ENCODE peak calls at places on chromosomes 4 and X, in seven cellular contexts. One of them, this sample, is unnamed.

GRCh38 chr4:125368684-125369083 is 53.9 kb downstream of the FAT4 start:
- DNase-seq in HCT116: no peak
- DNase-seq in tibial artery: no peak
- DNase-seq in sigmoid colon: no peak
- DNase-seq in mucosa of descending colon: no peak
- DNase-seq in MM.1S: no peak
- DNase-seq in neuronal stem cell: no peak
- DNase-seq in this sample: no peak

GRCh38 chrX:103475381-103475780 is 43.9 kb downstream of the RAB40A start:
- DNase-seq in HCT116: no peak
- DNase-seq in tibial artery: no peak
- DNase-seq in sigmoid colon: no peak
- DNase-seq in mucosa of descending colon: no peak
- DNase-seq in MM.1S: no peak
- DNase-seq in neuronal stem cell: no peak
- DNase-seq in this sample: no peak

GRCh38 chrX:120790118-120790517 is 85.5 kb downstream of the CT47B1 start:
- DNase-seq in HCT116: peak; percentile 38
- DNase-seq in tibial artery: no peak
- DNase-seq in sigmoid colon: peak; percentile 71
- DNase-seq in mucosa of descending colon: peak; percentile 19
- DNase-seq in MM.1S: peak; percentile 86
- DNase-seq in neuronal stem cell: peak; percentile 50
- DNase-seq in this sample: no peak

GRCh38 chr4:37599092-37599800 is 86.9 kb downstream of the RELL1 start:
- DNase-seq in HCT116: no peak
- DNase-seq in tibial artery: no peak
- DNase-seq in sigmoid colon: no peak
- DNase-seq in mucosa of descending colon: no peak
- DNase-seq in MM.1S: no peak
- DNase-seq in neuronal stem cell: no peak
- DNase-seq in this sample: no peak

GRCh38 chr4:176805155-176805554 is 12.4 kb upstream of the VEGFC start:
- DNase-seq in HCT116: no peak
- DNase-seq in tibial artery: no peak
- DNase-seq in sigmoid colon: no peak
- DNase-seq in mucosa of descending colon: no peak
- DNase-seq in MM.1S: no peak
- DNase-seq in neuronal stem cell: no peak
- DNase-seq in this sample: no peak

GRCh38 chr4:167918077-167918476 is 174.3 kb upstream of the ANXA10 start:
- DNase-seq in HCT116: no peak
- DNase-seq in tibial artery: no peak
- DNase-seq in sigmoid colon: no peak
- DNase-seq in mucosa of descending colon: no peak
- DNase-seq in MM.1S: no peak
- DNase-seq in neuronal stem cell: no peak
- DNase-seq in this sample: no peak

GRCh38 chrX:149540621-149541520 is at the start of gene EOLA1:
- DNase-seq in HCT116: peak; percentile 90
- DNase-seq in tibial artery: peak; percentile 84
- DNase-seq in sigmoid colon: peak; percentile 94
- DNase-seq in mucosa of descending colon: peak; percentile 92
- DNase-seq in MM.1S: peak; percentile 96
- DNase-seq in neuronal stem cell: no peak
- DNase-seq in this sample: no peak

GRCh38 chrX:29530520-29530919 is 684.8 kb upstream of the MAGEB2 start:
- DNase-seq in HCT116: no peak
- DNase-seq in tibial artery: no peak
- DNase-seq in sigmoid colon: no peak
- DNase-seq in mucosa of descending colon: no peak
- DNase-seq in MM.1S: no peak
- DNase-seq in neuronal stem cell: no peak
- DNase-seq in this sample: no peak

GRCh38 chr4:182447938-182448280 is 204.7 kb downstream of the TENM3 start:
- DNase-seq in HCT116: no peak
- DNase-seq in tibial artery: no peak
- DNase-seq in sigmoid colon: no peak
- DNase-seq in mucosa of descending colon: no peak
- DNase-seq in MM.1S: no peak
- DNase-seq in neuronal stem cell: no peak
- DNase-seq in this sample: no peak

GRCh38 chr4:53855886-53856260 is 208.5 kb downstream of the CHIC2 start:
- DNase-seq in HCT116: no peak
- DNase-seq in tibial artery: no peak
- DNase-seq in sigmoid colon: peak; percentile 67
- DNase-seq in mucosa of descending colon: no peak
- DNase-seq in MM.1S: no peak
- DNase-seq in neuronal stem cell: no peak
- DNase-seq in this sample: no peak

GRCh38 chr4:111639876-111640275 is 505.4 kb upstream of the FAM241A start:
- DNase-seq in HCT116: no peak
- DNase-seq in tibial artery: no peak
- DNase-seq in sigmoid colon: no peak
- DNase-seq in mucosa of descending colon: no peak
- DNase-seq in MM.1S: no peak
- DNase-seq in neuronal stem cell: no peak
- DNase-seq in this sample: no peak

GRCh38 chr4:119841361-119841760 is 212.8 kb upstream of the PDE5A start:
- DNase-seq in HCT116: no peak
- DNase-seq in tibial artery: no peak
- DNase-seq in sigmoid colon: no peak
- DNase-seq in mucosa of descending colon: no peak
- DNase-seq in MM.1S: no peak
- DNase-seq in neuronal stem cell: no peak
- DNase-seq in this sample: no peak

GRCh38 chrX:135170877-135171519 is at the start of gene CT55:
- DNase-seq in HCT116: no peak
- DNase-seq in tibial artery: no peak
- DNase-seq in sigmoid colon: no peak
- DNase-seq in mucosa of descending colon: no peak
- DNase-seq in MM.1S: no peak
- DNase-seq in neuronal stem cell: no peak
- DNase-seq in this sample: no peak

GRCh38 chr4:142596595-142596994 is 249.5 kb downstream of the INPP4B start:
- DNase-seq in HCT116: no peak
- DNase-seq in tibial artery: no peak
- DNase-seq in sigmoid colon: no peak
- DNase-seq in mucosa of descending colon: no peak
- DNase-seq in MM.1S: no peak
- DNase-seq in neuronal stem cell: no peak
- DNase-seq in this sample: no peak

GRCh38 chr4:27005512-27006246 is 145.0 kb downstream of the STIM2 start:
- DNase-seq in HCT116: no peak
- DNase-seq in tibial artery: no peak
- DNase-seq in sigmoid colon: no peak
- DNase-seq in mucosa of descending colon: no peak
- DNase-seq in MM.1S: no peak
- DNase-seq in neuronal stem cell: no peak
- DNase-seq in this sample: no peak

GRCh38 chrX:22666441-22666840 is 333.3 kb upstream of the DDX53 start:
- DNase-seq in HCT116: peak; percentile 42
- DNase-seq in tibial artery: no peak
- DNase-seq in sigmoid colon: no peak
- DNase-seq in mucosa of descending colon: peak; percentile 3
- DNase-seq in MM.1S: no peak
- DNase-seq in neuronal stem cell: no peak
- DNase-seq in this sample: no peak

GRCh38 chr4:6641164-6641970 is 882 bp downstream of the MRFAP1 start:
- DNase-seq in HCT116: no peak
- DNase-seq in tibial artery: peak; percentile 42
- DNase-seq in sigmoid colon: no peak
- DNase-seq in mucosa of descending colon: peak; percentile 64
- DNase-seq in MM.1S: peak; percentile 55
- DNase-seq in neuronal stem cell: no peak
- DNase-seq in this sample: no peak

GRCh38 chr4:15162465-15163283 is 160.4 kb downstream of the CPEB2 start:
- DNase-seq in HCT116: no peak
- DNase-seq in tibial artery: no peak
- DNase-seq in sigmoid colon: no peak
- DNase-seq in mucosa of descending colon: no peak
- DNase-seq in MM.1S: peak; percentile 40
- DNase-seq in neuronal stem cell: no peak
- DNase-seq in this sample: no peak

GRCh38 chrX:96619588-96619987 is 65.1 kb upstream of the DIAPH2 start:
- DNase-seq in HCT116: no peak
- DNase-seq in tibial artery: no peak
- DNase-seq in sigmoid colon: no peak
- DNase-seq in mucosa of descending colon: no peak
- DNase-seq in MM.1S: no peak
- DNase-seq in neuronal stem cell: no peak
- DNase-seq in this sample: no peak

GRCh38 chr4:71217688-71218087 is 121.1 kb upstream of the SLC4A4 start:
- DNase-seq in HCT116: no peak
- DNase-seq in tibial artery: no peak
- DNase-seq in sigmoid colon: no peak
- DNase-seq in mucosa of descending colon: no peak
- DNase-seq in MM.1S: no peak
- DNase-seq in neuronal stem cell: no peak
- DNase-seq in this sample: no peak

GRCh38 chr4:85932371-85933305 is 427.2 kb downstream of the MAPK10 start:
- DNase-seq in HCT116: no peak
- DNase-seq in tibial artery: no peak
- DNase-seq in sigmoid colon: no peak
- DNase-seq in mucosa of descending colon: no peak
- DNase-seq in MM.1S: no peak
- DNase-seq in neuronal stem cell: no peak
- DNase-seq in this sample: no peak

GRCh38 chr4:76204936-76205335 is 8.7 kb downstream of the SCARB2 start:
- DNase-seq in HCT116: no peak
- DNase-seq in tibial artery: no peak
- DNase-seq in sigmoid colon: no peak
- DNase-seq in mucosa of descending colon: no peak
- DNase-seq in MM.1S: no peak
- DNase-seq in neuronal stem cell: no peak
- DNase-seq in this sample: no peak

GRCh38 chr4:76206222-76206942 is 7.2 kb downstream of the SCARB2 start:
- DNase-seq in HCT116: no peak
- DNase-seq in tibial artery: no peak
- DNase-seq in sigmoid colon: no peak
- DNase-seq in mucosa of descending colon: no peak
- DNase-seq in MM.1S: no peak
- DNase-seq in neuronal stem cell: no peak
- DNase-seq in this sample: no peak

GRCh38 chr4:76209876-76210275 is 3.7 kb downstream of the SCARB2 start:
- DNase-seq in HCT116: no peak
- DNase-seq in tibial artery: no peak
- DNase-seq in sigmoid colon: no peak
- DNase-seq in mucosa of descending colon: no peak
- DNase-seq in MM.1S: no peak
- DNase-seq in neuronal stem cell: no peak
- DNase-seq in this sample: no peak

GRCh38 chr4:76210502-76210901 is 3.1 kb downstream of the SCARB2 start:
- DNase-seq in HCT116: no peak
- DNase-seq in tibial artery: no peak
- DNase-seq in sigmoid colon: no peak
- DNase-seq in mucosa of descending colon: peak; percentile 3
- DNase-seq in MM.1S: peak; percentile 41
- DNase-seq in neuronal stem cell: no peak
- DNase-seq in this sample: no peak

GRCh38 chr4:76208005-76208765 is 5.4 kb downstream of the SCARB2 start:
- DNase-seq in HCT116: no peak
- DNase-seq in tibial artery: peak; percentile 91
- DNase-seq in sigmoid colon: peak; percentile 93
- DNase-seq in mucosa of descending colon: peak; percentile 87
- DNase-seq in MM.1S: no peak
- DNase-seq in neuronal stem cell: no peak
- DNase-seq in this sample: no peak
- H3K4me1 ChIP-seq in HCT116: peaks cover 7% of the 10 kb centered on the region
- H3K4me1 ChIP-seq in tibial artery: peaks cover 71% of the 10 kb centered on the region
- H3K4me1 ChIP-seq in sigmoid colon: no peaks in the 10 kb centered on the region
- H3K4me1 ChIP-seq in mucosa of descending colon: peaks cover 54% of the 10 kb centered on the region
- H3K4me1 ChIP-seq in MM.1S: peaks cover 62% of the 10 kb centered on the region
- H3K4me1 ChIP-seq in neuronal stem cell: peaks cover 8% of the 10 kb centered on the region
- H3K4me1 ChIP-seq in this sample: peaks cover 2% of the 10 kb centered on the region

GRCh38 chrX:7083468-7084396 is 63.8 kb upstream of the STS start:
- DNase-seq in HCT116: peak; percentile 23
- DNase-seq in tibial artery: no peak
- DNase-seq in sigmoid colon: no peak
- DNase-seq in mucosa of descending colon: peak; percentile 29
- DNase-seq in MM.1S: peak; percentile 93
- DNase-seq in neuronal stem cell: no peak
- DNase-seq in this sample: no peak

GRCh38 chrX:7083021-7083420 is 64.5 kb upstream of the STS start:
- DNase-seq in HCT116: no peak
- DNase-seq in tibial artery: no peak
- DNase-seq in sigmoid colon: no peak
- DNase-seq in mucosa of descending colon: no peak
- DNase-seq in MM.1S: peak; percentile 63
- DNase-seq in neuronal stem cell: no peak
- DNase-seq in this sample: no peak

GRCh38 chrX:7085879-7086278 is 61.6 kb upstream of the STS start:
- DNase-seq in HCT116: no peak
- DNase-seq in tibial artery: no peak
- DNase-seq in sigmoid colon: no peak
- DNase-seq in mucosa of descending colon: no peak
- DNase-seq in MM.1S: no peak
- DNase-seq in neuronal stem cell: no peak
- DNase-seq in this sample: no peak

GRCh38 chrX:7086384-7086783 is 61.1 kb upstream of the STS start:
- DNase-seq in HCT116: no peak
- DNase-seq in tibial artery: no peak
- DNase-seq in sigmoid colon: no peak
- DNase-seq in mucosa of descending colon: no peak
- DNase-seq in MM.1S: no peak
- DNase-seq in neuronal stem cell: no peak
- DNase-seq in this sample: no peak

DNA sequence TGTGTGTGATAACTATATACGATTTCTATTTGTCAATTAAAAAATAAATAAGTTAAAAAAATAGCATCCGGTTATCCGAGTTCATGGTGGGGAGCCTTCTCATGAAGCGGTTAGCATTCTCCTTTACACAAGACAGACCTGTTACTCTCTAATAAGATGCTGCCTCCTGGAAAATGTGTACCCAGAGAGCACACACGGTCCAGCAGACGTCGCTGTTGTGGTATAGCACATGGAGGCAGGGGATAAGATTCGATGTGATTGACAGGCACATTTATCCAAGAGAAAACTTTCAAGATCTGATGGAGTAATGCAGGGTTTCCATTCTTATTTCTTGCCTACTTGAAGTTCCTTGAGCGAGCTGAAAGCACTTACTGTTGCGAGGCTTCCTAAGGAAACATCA is 62.7 kb upstream of the STS start:
- DNase-seq in HCT116: no peak
- DNase-seq in tibial artery: no peak
- DNase-seq in sigmoid colon: no peak
- DNase-seq in mucosa of descending colon: no peak
- DNase-seq in MM.1S: no peak
- DNase-seq in neuronal stem cell: no peak
- DNase-seq in this sample: no peak
- H3K4me1 ChIP-seq in HCT116: no peaks in the 10 kb centered on the region
- H3K4me1 ChIP-seq in tibial artery: no peaks in the 10 kb centered on the region
- H3K4me1 ChIP-seq in sigmoid colon: no peaks in the 10 kb centered on the region
- H3K4me1 ChIP-seq in mucosa of descending colon: no peaks in the 10 kb centered on the region
- H3K4me1 ChIP-seq in MM.1S: peaks cover 35% of the 10 kb centered on the region
- H3K4me1 ChIP-seq in neuronal stem cell: no peaks in the 10 kb centered on the region
- H3K4me1 ChIP-seq in this sample: no peaks in the 10 kb centered on the region

GRCh38 chr4:2075987-2076907 is 17.1 kb downstream of the NAT8L start:
- DNase-seq in HCT116: no peak
- DNase-seq in tibial artery: no peak
- DNase-seq in sigmoid colon: no peak
- DNase-seq in mucosa of descending colon: no peak
- DNase-seq in MM.1S: no peak
- DNase-seq in neuronal stem cell: no peak
- DNase-seq in this sample: no peak
- H3K4me1 ChIP-seq in HCT116: peaks cover 4% of the 10 kb centered on the region
- H3K4me1 ChIP-seq in tibial artery: no peaks in the 10 kb centered on the region
- H3K4me1 ChIP-seq in sigmoid colon: no peaks in the 10 kb centered on the region
- H3K4me1 ChIP-seq in mucosa of descending colon: no peaks in the 10 kb centered on the region
- H3K4me1 ChIP-seq in MM.1S: no peaks in the 10 kb centered on the region
- H3K4me1 ChIP-seq in neuronal stem cell: peaks cover 37% of the 10 kb centered on the region
- H3K4me1 ChIP-seq in this sample: peaks cover 7% of the 10 kb centered on the region

GRCh38 chr4:8263397-8263796 is 6.2 kb upstream of the HTRA3 start:
- DNase-seq in HCT116: no peak
- DNase-seq in tibial artery: no peak
- DNase-seq in sigmoid colon: no peak
- DNase-seq in mucosa of descending colon: no peak
- DNase-seq in MM.1S: no peak
- DNase-seq in neuronal stem cell: no peak
- DNase-seq in this sample: no peak
- H3K4me1 ChIP-seq in HCT116: no peaks in the 10 kb centered on the region
- H3K4me1 ChIP-seq in tibial artery: peaks cover 4% of the 10 kb centered on the region
- H3K4me1 ChIP-seq in sigmoid colon: no peaks in the 10 kb centered on the region
- H3K4me1 ChIP-seq in mucosa of descending colon: no peaks in the 10 kb centered on the region
- H3K4me1 ChIP-seq in MM.1S: no peaks in the 10 kb centered on the region
- H3K4me1 ChIP-seq in neuronal stem cell: peaks cover 7% of the 10 kb centered on the region
- H3K4me1 ChIP-seq in this sample: no peaks in the 10 kb centered on the region